ENCODE peak calls at places on chromosomes 16 and 17, in four cellular contexts. One of them, this sample, is unnamed.

GRCh38 chr17:78118801-78119241 is 9.7 kb downstream of the TMC6 start:
- DNase-seq in NCI-H1092 treated with DMSO at 0.1 percent for 48 hours: no peak
- DNase-seq in esophagus muscularis mucosa: no peak
- DNase-seq in stimulated activated CD8-positive, alpha-beta memory T cell treated with anti-CD3 and anti-CD28 coated beads, Interleukin-2, amount 100 ng/mL, for 1 hour: no peak
- DNase-seq in this sample: no peak

GRCh38 chr17:74599531-74599939 is 7.5 kb upstream of the CD300LD start:
- DNase-seq in NCI-H1092 treated with DMSO at 0.1 percent for 48 hours: peak; percentile 3
- DNase-seq in esophagus muscularis mucosa: no peak
- DNase-seq in stimulated activated CD8-positive, alpha-beta memory T cell treated with anti-CD3 and anti-CD28 coated beads, Interleukin-2, amount 100 ng/mL, for 1 hour: no peak
- DNase-seq in this sample: peak; percentile 62

GRCh38 chr16:87410958-87411357 is 18.8 kb downstream of the MAP1LC3B start:
- DNase-seq in NCI-H1092 treated with DMSO at 0.1 percent for 48 hours: no peak
- DNase-seq in esophagus muscularis mucosa: no peak
- DNase-seq in stimulated activated CD8-positive, alpha-beta memory T cell treated with anti-CD3 and anti-CD28 coated beads, Interleukin-2, amount 100 ng/mL, for 1 hour: no peak
- DNase-seq in this sample: no peak

GRCh38 chr17:47852113-47852949 is 1.4 kb upstream of the SP6 start:
- DNase-seq in NCI-H1092 treated with DMSO at 0.1 percent for 48 hours: no peak
- DNase-seq in esophagus muscularis mucosa: no peak
- DNase-seq in stimulated activated CD8-positive, alpha-beta memory T cell treated with anti-CD3 and anti-CD28 coated beads, Interleukin-2, amount 100 ng/mL, for 1 hour: no peak
- DNase-seq in this sample: no peak

GRCh38 chr16:58026139-58026704 is 668 bp downstream of the MMP15 start:
- DNase-seq in NCI-H1092 treated with DMSO at 0.1 percent for 48 hours: peak; percentile 48
- DNase-seq in esophagus muscularis mucosa: no peak
- DNase-seq in stimulated activated CD8-positive, alpha-beta memory T cell treated with anti-CD3 and anti-CD28 coated beads, Interleukin-2, amount 100 ng/mL, for 1 hour: no peak
- DNase-seq in this sample: no peak

GRCh38 chr16:85172465-85173071 is 60.3 kb upstream of the CIBAR2 start:
- DNase-seq in NCI-H1092 treated with DMSO at 0.1 percent for 48 hours: peak; percentile 85
- DNase-seq in esophagus muscularis mucosa: no peak
- DNase-seq in stimulated activated CD8-positive, alpha-beta memory T cell treated with anti-CD3 and anti-CD28 coated beads, Interleukin-2, amount 100 ng/mL, for 1 hour: no peak
- DNase-seq in this sample: peak; percentile 29

GRCh38 chr17:31339906-31340661 is 18.7 kb upstream of the EVI2A start:
- DNase-seq in NCI-H1092 treated with DMSO at 0.1 percent for 48 hours: no peak
- DNase-seq in esophagus muscularis mucosa: no peak
- DNase-seq in stimulated activated CD8-positive, alpha-beta memory T cell treated with anti-CD3 and anti-CD28 coated beads, Interleukin-2, amount 100 ng/mL, for 1 hour: no peak
- DNase-seq in this sample: no peak

GRCh38 chr17:77531641-77532040 is 390.9 kb downstream of the SEC14L1 start:
- DNase-seq in NCI-H1092 treated with DMSO at 0.1 percent for 48 hours: no peak
- DNase-seq in esophagus muscularis mucosa: no peak
- DNase-seq in stimulated activated CD8-positive, alpha-beta memory T cell treated with anti-CD3 and anti-CD28 coated beads, Interleukin-2, amount 100 ng/mL, for 1 hour: no peak
- DNase-seq in this sample: no peak

GRCh38 chr16:77657016-77657415 is 65.3 kb upstream of the NUDT7 start:
- DNase-seq in NCI-H1092 treated with DMSO at 0.1 percent for 48 hours: no peak
- DNase-seq in esophagus muscularis mucosa: no peak
- DNase-seq in stimulated activated CD8-positive, alpha-beta memory T cell treated with anti-CD3 and anti-CD28 coated beads, Interleukin-2, amount 100 ng/mL, for 1 hour: no peak
- DNase-seq in this sample: no peak

GRCh38 chr17:70022175-70022574 is 52.9 kb upstream of the KCNJ16 start:
- DNase-seq in NCI-H1092 treated with DMSO at 0.1 percent for 48 hours: no peak
- DNase-seq in esophagus muscularis mucosa: no peak
- DNase-seq in stimulated activated CD8-positive, alpha-beta memory T cell treated with anti-CD3 and anti-CD28 coated beads, Interleukin-2, amount 100 ng/mL, for 1 hour: no peak
- DNase-seq in this sample: no peak

GRCh38 chr17:38613981-38614779 is 8.4 kb upstream of the SRCIN1 start:
- DNase-seq in NCI-H1092 treated with DMSO at 0.1 percent for 48 hours: no peak
- DNase-seq in esophagus muscularis mucosa: no peak
- DNase-seq in stimulated activated CD8-positive, alpha-beta memory T cell treated with anti-CD3 and anti-CD28 coated beads, Interleukin-2, amount 100 ng/mL, for 1 hour: no peak
- DNase-seq in this sample: no peak

GRCh38 chr17:81345211-81346089 is 49.8 kb upstream of the BAHCC1 start:
- DNase-seq in NCI-H1092 treated with DMSO at 0.1 percent for 48 hours: peak; percentile 78
- DNase-seq in esophagus muscularis mucosa: peak; percentile 96
- DNase-seq in stimulated activated CD8-positive, alpha-beta memory T cell treated with anti-CD3 and anti-CD28 coated beads, Interleukin-2, amount 100 ng/mL, for 1 hour: no peak
- DNase-seq in this sample: peak; percentile 74

GRCh38 chr16:35431829-35432663 is 1972.6 kb downstream of the TP53TG3F start:
- DNase-seq in NCI-H1092 treated with DMSO at 0.1 percent for 48 hours: no peak
- DNase-seq in esophagus muscularis mucosa: no peak
- DNase-seq in stimulated activated CD8-positive, alpha-beta memory T cell treated with anti-CD3 and anti-CD28 coated beads, Interleukin-2, amount 100 ng/mL, for 1 hour: no peak
- DNase-seq in this sample: no peak

GRCh38 chr16:23836404-23837291 is 865 bp downstream of the PRKCB start:
- DNase-seq in NCI-H1092 treated with DMSO at 0.1 percent for 48 hours: no peak
- DNase-seq in esophagus muscularis mucosa: no peak
- DNase-seq in stimulated activated CD8-positive, alpha-beta memory T cell treated with anti-CD3 and anti-CD28 coated beads, Interleukin-2, amount 100 ng/mL, for 1 hour: no peak
- DNase-seq in this sample: no peak

GRCh38 chr16:82181456-82182185 is 11.6 kb upstream of the MPHOSPH6 start:
- DNase-seq in NCI-H1092 treated with DMSO at 0.1 percent for 48 hours: peak; percentile 46
- DNase-seq in esophagus muscularis mucosa: no peak
- DNase-seq in stimulated activated CD8-positive, alpha-beta memory T cell treated with anti-CD3 and anti-CD28 coated beads, Interleukin-2, amount 100 ng/mL, for 1 hour: no peak
- DNase-seq in this sample: peak; percentile 74

GRCh38 chr17:74177018-74177450 is 26.4 kb upstream of the RPL38 start:
- DNase-seq in NCI-H1092 treated with DMSO at 0.1 percent for 48 hours: no peak
- DNase-seq in esophagus muscularis mucosa: no peak
- DNase-seq in stimulated activated CD8-positive, alpha-beta memory T cell treated with anti-CD3 and anti-CD28 coated beads, Interleukin-2, amount 100 ng/mL, for 1 hour: no peak
- DNase-seq in this sample: no peak

GRCh38 chr16:69567031-69567680 is 1.4 kb downstream of the NFAT5 start:
- DNase-seq in NCI-H1092 treated with DMSO at 0.1 percent for 48 hours: no peak
- DNase-seq in esophagus muscularis mucosa: no peak
- DNase-seq in stimulated activated CD8-positive, alpha-beta memory T cell treated with anti-CD3 and anti-CD28 coated beads, Interleukin-2, amount 100 ng/mL, for 1 hour: no peak
- DNase-seq in this sample: peak; percentile 17

GRCh38 chr17:8155341-8156173 is 3.4 kb upstream of the PER1 start:
- DNase-seq in NCI-H1092 treated with DMSO at 0.1 percent for 48 hours: no peak
- DNase-seq in esophagus muscularis mucosa: no peak
- DNase-seq in stimulated activated CD8-positive, alpha-beta memory T cell treated with anti-CD3 and anti-CD28 coated beads, Interleukin-2, amount 100 ng/mL, for 1 hour: no peak
- DNase-seq in this sample: no peak

GRCh38 chr17:50872710-50873424 is 6.7 kb upstream of the TOB1 start:
- DNase-seq in NCI-H1092 treated with DMSO at 0.1 percent for 48 hours: no peak
- DNase-seq in esophagus muscularis mucosa: no peak
- DNase-seq in stimulated activated CD8-positive, alpha-beta memory T cell treated with anti-CD3 and anti-CD28 coated beads, Interleukin-2, amount 100 ng/mL, for 1 hour: no peak
- DNase-seq in this sample: no peak

GRCh38 chr16:56726283-56726682 is 3.6 kb upstream of the NUP93 start:
- DNase-seq in NCI-H1092 treated with DMSO at 0.1 percent for 48 hours: no peak
- DNase-seq in esophagus muscularis mucosa: no peak
- DNase-seq in stimulated activated CD8-positive, alpha-beta memory T cell treated with anti-CD3 and anti-CD28 coated beads, Interleukin-2, amount 100 ng/mL, for 1 hour: no peak
- DNase-seq in this sample: no peak